ENCODE peak calls at places on chromosomes 5 and 9, in seven cellular contexts. One of them, this sample, is unnamed.

GRCh38 chr5:71834575-71834974 is 115.5 kb downstream of the CARTPT start:
- DNase-seq in A673: no peak
- DNase-seq in epithelial cell of proximal tubule: no peak
- DNase-seq in SJSA1: no peak
- DNase-seq in GM23248: no peak
- DNase-seq in adipocyte: no peak
- DNase-seq in AG04450: no peak
- DNase-seq in this sample: no peak

GRCh38 chr5:77560677-77561263 is 68.7 kb upstream of the WDR41 start:
- DNase-seq in adipocyte: peak
- DNase-seq in AG04450: peak
- DNase-seq in epithelial cell of proximal tubule: no peak
- DNase-seq in SJSA1: peak
- DNase-seq in A673: peak
- DNase-seq in GM23248: peak
- DNase-seq in this sample: no peak

GRCh38 chr5:90306613-90307012 is 102.9 kb downstream of the CETN3 start:
- DNase-seq in SJSA1: no peak
- DNase-seq in AG04450: no peak
- DNase-seq in adipocyte: no peak
- DNase-seq in A673: no peak
- DNase-seq in epithelial cell of proximal tubule: no peak
- DNase-seq in GM23248: no peak
- DNase-seq in this sample: no peak

GRCh38 chr5:75567710-75568109 is 43.5 kb upstream of the ANKDD1B start:
- DNase-seq in adipocyte: peak
- DNase-seq in epithelial cell of proximal tubule: peak
- DNase-seq in AG04450: no peak
- DNase-seq in SJSA1: peak
- DNase-seq in A673: peak
- DNase-seq in GM23248: peak
- DNase-seq in this sample: no peak

GRCh38 chr5:136780518-136780917 is 415.2 kb upstream of the TRPC7 start:
- DNase-seq in AG04450: no peak
- DNase-seq in GM23248: no peak
- DNase-seq in SJSA1: peak
- DNase-seq in adipocyte: no peak
- DNase-seq in A673: no peak
- DNase-seq in epithelial cell of proximal tubule: no peak
- DNase-seq in this sample: no peak

GRCh38 chr5:79840085-79840990 is 150.7 kb downstream of the CMYA5 start:
- DNase-seq in AG04450: no peak
- DNase-seq in epithelial cell of proximal tubule: no peak
- DNase-seq in A673: no peak
- DNase-seq in GM23248: peak
- DNase-seq in adipocyte: peak
- DNase-seq in SJSA1: no peak
- DNase-seq in this sample: no peak

GRCh38 chr9:30944233-30944585 is 1440.2 kb upstream of the ACO1 start:
- DNase-seq in A673: no peak
- DNase-seq in epithelial cell of proximal tubule: no peak
- DNase-seq in AG04450: no peak
- DNase-seq in GM23248: no peak
- DNase-seq in adipocyte: no peak
- DNase-seq in SJSA1: no peak
- DNase-seq in this sample: no peak

GRCh38 chr9:110217656-110218099 is 9.7 kb upstream of the C9orf152 start:
- DNase-seq in GM23248: peak
- DNase-seq in SJSA1: peak
- DNase-seq in epithelial cell of proximal tubule: no peak
- DNase-seq in A673: peak
- DNase-seq in adipocyte: peak
- DNase-seq in AG04450: peak
- DNase-seq in this sample: peak

GRCh38 chr9:135839516-135839915 is 67.8 kb downstream of the CAMSAP1 start:
- DNase-seq in A673: no peak
- DNase-seq in AG04450: no peak
- DNase-seq in GM23248: no peak
- DNase-seq in SJSA1: no peak
- DNase-seq in epithelial cell of proximal tubule: no peak
- DNase-seq in adipocyte: no peak
- DNase-seq in this sample: no peak

GRCh38 chr5:117713585-117714198 is 1139.1 kb upstream of the SEMA6A start:
- DNase-seq in GM23248: no peak
- DNase-seq in AG04450: no peak
- DNase-seq in adipocyte: peak
- DNase-seq in SJSA1: no peak
- DNase-seq in A673: no peak
- DNase-seq in epithelial cell of proximal tubule: no peak
- DNase-seq in this sample: no peak

GRCh38 chr5:83095973-83096539 is 18.7 kb downstream of the XRCC4 start:
- DNase-seq in adipocyte: peak
- DNase-seq in GM23248: peak
- DNase-seq in SJSA1: peak
- DNase-seq in AG04450: peak
- DNase-seq in epithelial cell of proximal tubule: peak
- DNase-seq in A673: peak
- DNase-seq in this sample: peak

GRCh38 chr5:100838048-100838473 is 65.0 kb downstream of the ST8SIA4 start:
- DNase-seq in AG04450: no peak
- DNase-seq in adipocyte: no peak
- DNase-seq in epithelial cell of proximal tubule: no peak
- DNase-seq in A673: no peak
- DNase-seq in GM23248: no peak
- DNase-seq in SJSA1: no peak
- DNase-seq in this sample: no peak

GRCh38 chr9:131045300-131046092 is 36.5 kb downstream of the LAMC3 start:
- DNase-seq in A673: no peak
- DNase-seq in epithelial cell of proximal tubule: no peak
- DNase-seq in adipocyte: no peak
- DNase-seq in GM23248: peak
- DNase-seq in SJSA1: no peak
- DNase-seq in AG04450: no peak
- DNase-seq in this sample: no peak

GRCh38 chr5:76169536-76169935 is 86.4 kb downstream of the SV2C start:
- DNase-seq in epithelial cell of proximal tubule: no peak
- DNase-seq in A673: no peak
- DNase-seq in AG04450: no peak
- DNase-seq in SJSA1: no peak
- DNase-seq in GM23248: no peak
- DNase-seq in adipocyte: no peak
- DNase-seq in this sample: no peak

GRCh38 chr9:94625835-94626234 is 13.5 kb downstream of the FBP1 start:
- DNase-seq in adipocyte: no peak
- DNase-seq in AG04450: no peak
- DNase-seq in A673: no peak
- DNase-seq in GM23248: no peak
- DNase-seq in epithelial cell of proximal tubule: no peak
- DNase-seq in SJSA1: no peak
- DNase-seq in this sample: no peak

GRCh38 chr5:107646418-107646817 is 24.3 kb downstream of the EFNA5 start:
- DNase-seq in epithelial cell of proximal tubule: no peak
- DNase-seq in AG04450: no peak
- DNase-seq in SJSA1: no peak
- DNase-seq in A673: no peak
- DNase-seq in GM23248: no peak
- DNase-seq in adipocyte: no peak
- DNase-seq in this sample: no peak

GRCh38 chr9:82327641-82328040 is 339.1 kb downstream of the SPATA31D1 start:
- DNase-seq in adipocyte: no peak
- DNase-seq in A673: no peak
- DNase-seq in AG04450: no peak
- DNase-seq in SJSA1: no peak
- DNase-seq in GM23248: no peak
- DNase-seq in epithelial cell of proximal tubule: no peak
- DNase-seq in this sample: no peak

GRCh38 chr5:159917919-159918487 is 1.7 kb downstream of the ADRA1B start:
- DNase-seq in A673: no peak
- DNase-seq in AG04450: no peak
- DNase-seq in GM23248: no peak
- DNase-seq in SJSA1: no peak
- DNase-seq in adipocyte: no peak
- DNase-seq in epithelial cell of proximal tubule: no peak
- DNase-seq in this sample: no peak
- H3K4me3 ChIP-seq in A673: no peak
- H3K4me3 ChIP-seq in AG04450: no peak
- H3K4me3 ChIP-seq in GM23248: no peak
- H3K4me3 ChIP-seq in SJSA1: no peak
- H3K4me3 ChIP-seq in adipocyte: peak
- H3K4me3 ChIP-seq in epithelial cell of proximal tubule: peak
- H3K4me3 ChIP-seq in this sample: no peak

DNA sequence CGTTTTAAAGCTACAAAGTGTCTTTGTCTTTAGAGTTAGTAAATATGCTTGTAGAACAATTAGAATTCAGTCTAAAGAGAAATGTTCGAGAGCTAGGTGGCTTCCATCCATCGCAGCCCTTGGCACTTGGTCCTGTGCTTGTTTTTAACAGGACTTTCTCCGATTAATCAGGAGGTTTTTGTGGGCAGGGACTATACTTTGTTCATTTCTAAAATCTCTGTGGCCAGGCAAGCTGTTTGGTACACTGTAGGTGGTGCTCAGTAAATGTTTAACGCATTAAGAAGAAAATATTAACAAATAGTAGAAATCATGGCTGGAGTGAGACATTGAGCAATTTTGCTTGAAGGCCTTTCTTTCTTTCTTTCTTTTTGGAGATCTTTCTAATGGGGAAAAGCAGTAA is 20.8 kb downstream of the AGXT2 start:
- DNase-seq in adipocyte: no peak
- DNase-seq in GM23248: no peak
- DNase-seq in SJSA1: no peak
- DNase-seq in epithelial cell of proximal tubule: no peak
- DNase-seq in AG04450: no peak
- DNase-seq in A673: no peak
- DNase-seq in this sample: no peak
- H3K4me3 ChIP-seq in adipocyte: no peak
- H3K4me3 ChIP-seq in GM23248: no peak
- H3K4me3 ChIP-seq in SJSA1: no peak
- H3K4me3 ChIP-seq in epithelial cell of proximal tubule: no peak
- H3K4me3 ChIP-seq in AG04450: no peak
- H3K4me3 ChIP-seq in A673: no peak
- H3K4me3 ChIP-seq in this sample: no peak

GRCh38 chr5:45696206-45696836 is at the start of gene HCN1:
- DNase-seq in GM23248: peak
- DNase-seq in adipocyte: peak
- DNase-seq in AG04450: no peak
- DNase-seq in A673: peak
- DNase-seq in epithelial cell of proximal tubule: no peak
- DNase-seq in SJSA1: peak
- DNase-seq in this sample: peak
- H3K4me3 ChIP-seq in GM23248: peak
- H3K4me3 ChIP-seq in adipocyte: no peak
- H3K4me3 ChIP-seq in AG04450: no peak
- H3K4me3 ChIP-seq in A673: peak
- H3K4me3 ChIP-seq in epithelial cell of proximal tubule: peak
- H3K4me3 ChIP-seq in SJSA1: no peak
- H3K4me3 ChIP-seq in this sample: peak

GRCh38 chr9:25397746-25398145 is 280.5 kb downstream of the TUSC1 start:
- DNase-seq in AG04450: no peak
- DNase-seq in GM23248: no peak
- DNase-seq in SJSA1: no peak
- DNase-seq in epithelial cell of proximal tubule: no peak
- DNase-seq in A673: no peak
- DNase-seq in adipocyte: no peak
- DNase-seq in this sample: no peak
- H3K4me3 ChIP-seq in AG04450: no peak
- H3K4me3 ChIP-seq in GM23248: no peak
- H3K4me3 ChIP-seq in SJSA1: no peak
- H3K4me3 ChIP-seq in epithelial cell of proximal tubule: no peak
- H3K4me3 ChIP-seq in A673: no peak
- H3K4me3 ChIP-seq in adipocyte: no peak
- H3K4me3 ChIP-seq in this sample: no peak

DNA sequence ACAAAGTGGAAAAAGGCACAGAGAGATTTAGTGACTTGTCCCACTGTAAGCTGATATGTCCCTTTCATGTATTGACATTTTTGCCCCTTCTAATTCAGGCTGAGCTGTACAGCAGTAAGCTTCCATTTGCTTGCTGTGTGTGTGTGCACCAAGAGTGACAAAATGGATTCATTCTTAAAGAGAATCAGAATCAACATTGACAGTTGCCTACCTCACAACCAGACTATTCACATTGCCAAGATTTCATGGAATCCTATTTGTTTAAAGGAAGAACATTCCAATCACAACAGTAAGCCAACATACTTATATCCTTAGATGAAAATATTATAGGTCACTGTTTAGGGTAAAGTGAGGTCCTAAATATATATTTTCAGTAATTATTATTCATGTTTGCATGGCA is 102.6 kb downstream of the TMEM232 start:
- DNase-seq in SJSA1: no peak
- DNase-seq in adipocyte: peak
- DNase-seq in epithelial cell of proximal tubule: no peak
- DNase-seq in A673: no peak
- DNase-seq in AG04450: no peak
- DNase-seq in GM23248: peak
- DNase-seq in this sample: peak
- H3K4me3 ChIP-seq in SJSA1: no peak
- H3K4me3 ChIP-seq in adipocyte: no peak
- H3K4me3 ChIP-seq in epithelial cell of proximal tubule: no peak
- H3K4me3 ChIP-seq in A673: no peak
- H3K4me3 ChIP-seq in AG04450: no peak
- H3K4me3 ChIP-seq in GM23248: no peak
- H3K4me3 ChIP-seq in this sample: no peak

DNA sequence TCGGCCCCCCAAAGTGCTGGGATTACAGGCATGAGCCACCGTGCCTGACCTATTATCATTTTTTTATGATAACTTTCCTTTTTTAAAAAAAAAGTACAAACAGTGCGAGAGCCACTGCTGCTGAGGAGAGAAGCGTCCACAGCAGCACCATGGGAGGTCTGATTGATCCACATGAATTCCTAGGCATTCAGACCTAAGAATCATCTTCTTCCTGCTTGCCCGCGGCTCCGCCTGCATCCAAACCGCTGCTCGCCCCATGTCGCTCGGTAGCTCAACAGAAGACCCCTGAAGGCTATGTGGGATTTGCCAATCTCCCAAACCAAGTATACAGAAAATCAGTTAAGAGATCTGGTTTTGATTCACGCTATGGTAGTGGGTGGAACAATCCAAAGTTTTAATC is 102.0 kb downstream of the GABBR2 start:
- DNase-seq in AG04450: no peak
- DNase-seq in GM23248: no peak
- DNase-seq in A673: no peak
- DNase-seq in SJSA1: no peak
- DNase-seq in adipocyte: no peak
- DNase-seq in epithelial cell of proximal tubule: no peak
- DNase-seq in this sample: no peak
- H3K4me3 ChIP-seq in AG04450: no peak
- H3K4me3 ChIP-seq in GM23248: no peak
- H3K4me3 ChIP-seq in A673: no peak
- H3K4me3 ChIP-seq in SJSA1: no peak
- H3K4me3 ChIP-seq in adipocyte: no peak
- H3K4me3 ChIP-seq in epithelial cell of proximal tubule: no peak
- H3K4me3 ChIP-seq in this sample: no peak